ENCODE peak calls at places on chromosomes 3 and 15, in five cellular contexts. One of them, this sample, is unnamed.

GRCh38 chr3:123336001-123336400 is 112.9 kb downstream of the ADCY5 start:
- DNase-seq in cardiac muscle cell: no peak
- DNase-seq in epithelial cell of esophagus: no peak
- DNase-seq in astrocyte: no peak
- DNase-seq in adrenal gland: no peak
- DNase-seq in this sample: no peak

GRCh38 chr15:85551221-85551832 is 170.9 kb downstream of the AKAP13 start:
- DNase-seq in cardiac muscle cell: peak
- DNase-seq in epithelial cell of esophagus: no peak
- DNase-seq in astrocyte: no peak
- DNase-seq in adrenal gland: no peak
- DNase-seq in this sample: no peak

GRCh38 chr3:16494094-16494493 is 19.4 kb downstream of the RFTN1 start:
- DNase-seq in cardiac muscle cell: no peak
- DNase-seq in epithelial cell of esophagus: no peak
- DNase-seq in astrocyte: no peak
- DNase-seq in adrenal gland: no peak
- DNase-seq in this sample: no peak

GRCh38 chr3:51891242-51892039 is 11.7 kb downstream of the IQCF1 start:
- DNase-seq in cardiac muscle cell: no peak
- DNase-seq in epithelial cell of esophagus: no peak
- DNase-seq in astrocyte: no peak
- DNase-seq in adrenal gland: no peak
- DNase-seq in this sample: no peak

GRCh38 chr3:168467085-168467714 is 371.5 kb upstream of the GOLIM4 start:
- DNase-seq in cardiac muscle cell: peak
- DNase-seq in epithelial cell of esophagus: peak
- DNase-seq in astrocyte: peak
- DNase-seq in adrenal gland: no peak
- DNase-seq in this sample: peak

GRCh38 chr3:156788846-156789245 is 37.3 kb upstream of the LEKR1 start:
- DNase-seq in cardiac muscle cell: no peak
- DNase-seq in epithelial cell of esophagus: no peak
- DNase-seq in astrocyte: no peak
- DNase-seq in adrenal gland: no peak
- DNase-seq in this sample: no peak

GRCh38 chr15:66936115-66936863 is 129.1 kb upstream of the SMAD3 start:
- DNase-seq in cardiac muscle cell: peak
- DNase-seq in epithelial cell of esophagus: no peak
- DNase-seq in astrocyte: no peak
- DNase-seq in adrenal gland: peak
- DNase-seq in this sample: no peak

GRCh38 chr3:16839271-16840110 is 45.3 kb upstream of the PLCL2 start:
- DNase-seq in cardiac muscle cell: no peak
- DNase-seq in epithelial cell of esophagus: no peak
- DNase-seq in astrocyte: no peak
- DNase-seq in adrenal gland: no peak
- DNase-seq in this sample: no peak

GRCh38 chr3:116863842-116864626 is 154.5 kb downstream of the TUSC7 start:
- DNase-seq in cardiac muscle cell: peak
- DNase-seq in epithelial cell of esophagus: peak
- DNase-seq in astrocyte: peak
- DNase-seq in adrenal gland: peak
- DNase-seq in this sample: peak

GRCh38 chr3:180142041-180142440 is 105.3 kb upstream of the PEX5L start:
- DNase-seq in cardiac muscle cell: no peak
- DNase-seq in epithelial cell of esophagus: peak
- DNase-seq in astrocyte: peak
- DNase-seq in adrenal gland: no peak
- DNase-seq in this sample: no peak

GRCh38 chr15:65054333-65055200 is 9.4 kb downstream of the SLC51B start:
- DNase-seq in cardiac muscle cell: peak
- DNase-seq in epithelial cell of esophagus: peak
- DNase-seq in astrocyte: no peak
- DNase-seq in adrenal gland: peak
- DNase-seq in this sample: peak

GRCh38 chr3:46861996-46862688 is 1.1 kb downstream of the MYL3 start:
- DNase-seq in cardiac muscle cell: no peak
- DNase-seq in epithelial cell of esophagus: no peak
- DNase-seq in astrocyte: no peak
- DNase-seq in adrenal gland: no peak
- DNase-seq in this sample: no peak

GRCh38 chr15:90322531-90322930 is 29.6 kb upstream of the ZNF774 start:
- DNase-seq in cardiac muscle cell: no peak
- DNase-seq in epithelial cell of esophagus: no peak
- DNase-seq in astrocyte: peak
- DNase-seq in adrenal gland: peak
- DNase-seq in this sample: no peak

GRCh38 chr15:84725001-84725491 is 9.1 kb upstream of the SEC11A start:
- DNase-seq in cardiac muscle cell: peak
- DNase-seq in epithelial cell of esophagus: peak
- DNase-seq in astrocyte: peak
- DNase-seq in adrenal gland: peak
- DNase-seq in this sample: peak

GRCh38 chr15:81235781-81236507 is 39.3 kb downstream of the IL16 start:
- DNase-seq in cardiac muscle cell: peak
- DNase-seq in epithelial cell of esophagus: peak
- DNase-seq in astrocyte: peak
- DNase-seq in adrenal gland: peak
- DNase-seq in this sample: no peak

GRCh38 chr3:100289339-100289738 is 28.5 kb downstream of the TBC1D23 start:
- DNase-seq in cardiac muscle cell: peak
- DNase-seq in epithelial cell of esophagus: no peak
- DNase-seq in astrocyte: no peak
- DNase-seq in adrenal gland: no peak
- DNase-seq in this sample: no peak

GRCh38 chr3:187465503-187465902 is 97.3 kb downstream of the RTP4 start:
- DNase-seq in cardiac muscle cell: no peak
- DNase-seq in epithelial cell of esophagus: no peak
- DNase-seq in astrocyte: no peak
- DNase-seq in adrenal gland: no peak
- DNase-seq in this sample: no peak

GRCh38 chr15:38514601-38515000 is 50.0 kb downstream of the RASGRP1 start:
- DNase-seq in cardiac muscle cell: no peak
- DNase-seq in epithelial cell of esophagus: no peak
- DNase-seq in astrocyte: no peak
- DNase-seq in adrenal gland: no peak
- DNase-seq in this sample: peak

GRCh38 chr3:31533169-31533870 is 595 bp downstream of the STT3B start:
- DNase-seq in cardiac muscle cell: peak
- DNase-seq in epithelial cell of esophagus: peak
- DNase-seq in astrocyte: peak
- DNase-seq in adrenal gland: peak
- DNase-seq in this sample: peak

GRCh38 chr3:10223676-10224639 is 24.3 kb upstream of the TATDN2 start:
- DNase-seq in cardiac muscle cell: no peak
- DNase-seq in epithelial cell of esophagus: no peak
- DNase-seq in astrocyte: no peak
- DNase-seq in adrenal gland: no peak
- DNase-seq in this sample: peak

GRCh38 chr3:32226875-32227500 is 11.5 kb upstream of the CMTM8 start:
- DNase-seq in cardiac muscle cell: peak
- DNase-seq in epithelial cell of esophagus: peak
- DNase-seq in astrocyte: peak
- DNase-seq in adrenal gland: no peak
- DNase-seq in this sample: no peak

GRCh38 chr3:29972594-29972993 is 633.8 kb upstream of the TGFBR2 start:
- DNase-seq in cardiac muscle cell: peak
- DNase-seq in epithelial cell of esophagus: no peak
- DNase-seq in astrocyte: peak
- DNase-seq in adrenal gland: no peak
- DNase-seq in this sample: no peak

GRCh38 chr15:52010633-52011595 is 8.1 kb upstream of the MAPK6 start:
- DNase-seq in cardiac muscle cell: peak
- DNase-seq in epithelial cell of esophagus: peak
- DNase-seq in astrocyte: peak
- DNase-seq in adrenal gland: peak
- DNase-seq in this sample: peak

GRCh38 chr3:135633078-135633477 is 332.4 kb upstream of the PPP2R3A start:
- DNase-seq in cardiac muscle cell: no peak
- DNase-seq in epithelial cell of esophagus: peak
- DNase-seq in astrocyte: no peak
- DNase-seq in adrenal gland: no peak
- DNase-seq in this sample: no peak

GRCh38 chr3:171420667-171421066 is 39.5 kb downstream of the TNIK start:
- DNase-seq in cardiac muscle cell: peak
- DNase-seq in epithelial cell of esophagus: no peak
- DNase-seq in astrocyte: peak
- DNase-seq in adrenal gland: no peak
- DNase-seq in this sample: no peak

DNA sequence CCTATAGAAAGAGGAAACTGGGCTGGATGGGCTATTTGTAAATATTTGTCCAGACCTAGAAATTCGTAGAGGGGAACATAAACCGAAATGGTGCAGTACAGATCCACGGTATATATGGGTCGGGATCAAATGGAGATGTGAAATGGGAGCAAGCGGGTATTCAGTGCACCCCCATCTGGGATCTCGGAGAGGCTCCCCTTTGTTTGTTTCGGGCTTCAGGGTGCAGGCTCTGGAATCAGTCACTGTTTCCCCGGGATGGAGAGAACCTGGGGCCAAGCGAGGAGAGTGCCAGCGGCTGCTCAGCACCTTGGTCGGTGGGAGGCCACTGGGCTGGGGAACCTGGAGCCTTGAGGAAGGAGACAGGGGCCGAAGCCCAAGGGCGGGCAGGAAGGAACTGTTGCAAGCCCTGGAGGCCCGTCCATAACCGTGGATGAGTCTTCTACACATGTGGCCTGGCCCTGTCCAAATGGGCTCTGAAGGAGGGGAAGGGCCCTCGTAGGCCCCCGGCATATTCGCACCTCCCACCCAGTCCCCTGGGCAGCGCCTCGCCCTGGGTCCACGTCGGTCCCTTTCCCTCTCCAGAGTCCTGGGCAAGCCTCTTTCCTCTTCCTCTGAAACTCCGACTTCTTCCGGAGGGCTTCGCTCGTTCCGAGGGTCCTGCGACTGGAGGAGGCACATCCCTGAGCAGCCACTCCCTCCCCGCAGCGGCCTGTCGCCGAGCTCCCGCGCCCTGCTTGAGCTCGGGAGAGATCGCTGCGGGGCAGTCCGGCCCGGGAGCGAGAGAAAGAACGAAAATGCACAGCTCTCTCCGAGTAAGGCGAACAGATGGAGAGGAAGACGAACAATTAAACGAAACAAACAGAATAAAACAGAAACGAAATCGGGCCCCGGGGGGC is 3.0 kb downstream of the ISL2 start:
- DNase-seq in cardiac muscle cell: peak
- DNase-seq in epithelial cell of esophagus: no peak
- DNase-seq in astrocyte: peak
- DNase-seq in adrenal gland: no peak
- DNase-seq in this sample: no peak
- H3K4me3 ChIP-seq in cardiac muscle cell: peak
- H3K4me3 ChIP-seq in epithelial cell of esophagus: no peak
- H3K4me3 ChIP-seq in astrocyte: no peak
- H3K4me3 ChIP-seq in adrenal gland: peak
- H3K4me3 ChIP-seq in this sample: peak

GRCh38 chr3:148459931-148460513 is 237.7 kb upstream of the AGTR1 start:
- DNase-seq in cardiac muscle cell: peak
- DNase-seq in epithelial cell of esophagus: no peak
- DNase-seq in astrocyte: no peak
- DNase-seq in adrenal gland: no peak
- DNase-seq in this sample: peak
- TF ChIP-seq CTCF in cardiac muscle cell: no peak
- TF ChIP-seq CTCF in epithelial cell of esophagus: peak
- TF ChIP-seq CTCF in astrocyte: no peak
- TF ChIP-seq CTCF in adrenal gland: peak
- TF ChIP-seq CTCF in this sample: no peak

GRCh38 chr3:152039887-152040286 is 166.4 kb downstream of the SUCNR1 start:
- DNase-seq in cardiac muscle cell: no peak
- DNase-seq in epithelial cell of esophagus: no peak
- DNase-seq in astrocyte: no peak
- DNase-seq in adrenal gland: no peak
- DNase-seq in this sample: peak
- H3K4me3 ChIP-seq in cardiac muscle cell: no peak
- H3K4me3 ChIP-seq in epithelial cell of esophagus: no peak
- H3K4me3 ChIP-seq in astrocyte: no peak
- H3K4me3 ChIP-seq in adrenal gland: no peak
- H3K4me3 ChIP-seq in this sample: no peak

GRCh38 chr3:67608034-67608433 is 46.4 kb downstream of the SUCLG2 start:
- DNase-seq in cardiac muscle cell: no peak
- DNase-seq in epithelial cell of esophagus: no peak
- DNase-seq in astrocyte: no peak
- DNase-seq in adrenal gland: no peak
- DNase-seq in this sample: no peak
- TF ChIP-seq CTCF in cardiac muscle cell: no peak
- TF ChIP-seq CTCF in epithelial cell of esophagus: no peak
- TF ChIP-seq CTCF in astrocyte: no peak
- TF ChIP-seq CTCF in adrenal gland: no peak
- TF ChIP-seq CTCF in this sample: no peak

This sample was measured in GM12865.